ENCODE peak calls at places on chromosomes 1 and 21, in four cellular contexts. P is left ventricle myocardium inferior, O is esophagus squamous epithelium, E is heart left ventricle. I is an unnamed sample.
A peak's percentile ranks its signal among the peaks of the same experiment; 100 is the strongest.

GRCh38 chr1:157099633-157100009 is at the start of gene ETV3L:
- DNase-seq in P (peak; percentile 29), O (no peak), E (peak; percentile 32), I (no peak)

GRCh38 chr1:175978926-175979325 is 228.2 kb downstream of the COP1 start:
- DNase-seq in P (no peak), O (no peak), E (no peak), I (no peak)

GRCh38 chr1:2235300-2235998 is 7.3 kb downstream of the SKI start:
- DNase-seq in P (no peak), O (no peak), E (no peak), I (no peak)

GRCh38 chr1:51355382-51355781 is 25.0 kb upstream of the TTC39A start:
- DNase-seq in P (no peak), O (no peak), E (no peak), I (no peak)

GRCh38 chr1:90402893-90403849 is 313.9 kb downstream of the BARHL2 start:
- DNase-seq in P (no peak), O (no peak), E (no peak), I (no peak)

GRCh38 chr21:45917241-45917640 is 64.3 kb upstream of the COL6A1 start:
- DNase-seq in P (no peak), O (no peak), E (no peak), I (no peak)

GRCh38 chr1:26697441-26697977 is 1.7 kb downstream of the ARID1A start:
- DNase-seq in P (no peak), O (no peak), E (peak; percentile 25), I (no peak)

GRCh38 chr1:85459274-85459673 is 5.7 kb downstream of the DDAH1 start:
- DNase-seq in P (no peak), O (no peak), E (no peak), I (no peak)

GRCh38 chr1:231091853-231092301 is 51.8 kb upstream of the FAM89A start:
- DNase-seq in P (no peak), O (no peak), E (no peak), I (peak; percentile 57)

DNA sequence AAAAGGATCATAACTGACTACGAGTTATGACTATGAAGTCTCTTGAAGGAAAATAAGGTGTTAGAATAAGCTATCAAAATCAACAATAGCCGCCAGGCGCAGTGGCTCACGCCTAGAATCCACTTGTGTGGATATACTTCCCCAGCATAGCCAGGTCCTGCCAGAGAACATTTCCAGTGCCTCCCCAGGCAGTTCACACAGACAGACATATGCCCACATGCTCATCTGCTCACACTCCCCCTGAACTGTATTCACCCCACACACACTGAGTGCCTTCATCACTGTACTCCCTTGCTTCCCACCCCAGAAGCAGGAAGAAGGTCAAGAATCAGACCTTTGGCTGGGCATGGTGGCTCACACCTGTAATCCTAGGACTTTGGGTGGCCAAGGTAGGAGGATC is 6.5 kb downstream of the RERE start:
- DNase-seq in P (no peak), O (no peak), E (no peak), I (no peak)
- H3K4me1 ChIP-seq in P (peaks cover 45% of the 10 kb centered on the region), O (peaks cover 71% of the 10 kb centered on the region), E (peaks cover 4% of the 10 kb centered on the region), I (peaks cover 30% of the 10 kb centered on the region)

DNA sequence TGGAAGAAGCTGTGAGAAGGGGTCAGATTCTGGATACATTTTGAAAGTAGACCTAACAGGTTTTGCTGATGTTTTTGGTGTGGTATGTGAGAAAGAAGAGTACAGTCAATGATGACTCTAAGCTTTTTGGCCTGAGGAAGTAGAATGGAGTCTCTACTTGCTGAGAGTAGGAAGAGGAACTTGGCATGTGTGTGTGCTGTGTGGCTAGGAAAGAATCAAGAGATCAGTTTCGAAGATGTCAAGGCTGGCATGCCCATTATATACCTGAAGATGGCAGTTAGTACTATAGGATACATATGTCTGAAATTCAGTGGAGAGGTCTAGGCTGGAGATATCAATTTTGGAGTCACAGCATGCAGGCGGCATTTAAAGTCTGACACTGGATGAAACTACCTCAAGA is 64.4 kb downstream of the MAB21L3 start:
- DNase-seq in P (no peak), O (no peak), E (no peak), I (no peak)
- TF ChIP-seq CTCF in P (no peak), O (no peak), E (no peak), I (no peak)

GRCh38 chr21:39802226-39802625 is 57.2 kb downstream of the IGSF5 start:
- DNase-seq in P (no peak), O (no peak), E (no peak), I (no peak)
- H3K9me3 ChIP-seq in P (no peaks in the 10 kb centered on the region), O (no peaks in the 10 kb centered on the region), E (no peaks in the 10 kb centered on the region), I (no peaks in the 10 kb centered on the region)

GRCh38 chr1:183029591-183030000 is 6.4 kb downstream of the LAMC1 start:
- DNase-seq in P (no peak), O (no peak), E (no peak), I (no peak)
- H3K4me1 ChIP-seq in P (peaks cover 95% of the 10 kb centered on the region), O (peaks cover 93% of the 10 kb centered on the region), E (peaks cover 21% of the 10 kb centered on the region), I (peaks cover 45% of the 10 kb centered on the region)